ENCODE peak calls at places on chromosomes 5 and 9, in four cellular contexts. I, T, L and N are unnamed samples. For H3K4me1, the result is how much of the 10 kb centered on the place peaks cover.

GRCh38 chr5:35263266-35263665 is 33.0 kb upstream of the PRLR start:
- DNase-seq in I (no peak), T (no peak), L (no peak), N (no peak)

GRCh38 chr9:89731262-89731980 is 126.6 kb downstream of the GADD45G start:
- DNase-seq in I (no peak), T (no peak), L (no peak), N (no peak)

GRCh38 chr5:72246239-72246580 is 73.8 kb downstream of the MRPS27 start:
- DNase-seq in I (no peak), T (no peak), L (no peak), N (no peak)

GRCh38 chr5:171386006-171386671 is 1.5 kb upstream of the NPM1 start:
- DNase-seq in I (no peak), T (no peak), L (no peak), N (no peak)

GRCh38 chr5:35832757-35833156 is 23.9 kb upstream of the IL7R start:
- DNase-seq in I (no peak), T (no peak), L (no peak), N (no peak)

GRCh38 chr5:44002381-44002901 is 386.8 kb downstream of the FGF10 start:
- DNase-seq in I (no peak), T (no peak), L (peak), N (no peak)

GRCh38 chr9:133769511-133770075 is 31.4 kb upstream of the SARDH start:
- DNase-seq in I (no peak), T (peak), L (no peak), N (no peak)

GRCh38 chr5:149632311-149633251 is 51.3 kb downstream of the ARHGEF37 start:
- DNase-seq in I (no peak), T (peak), L (peak), N (peak)

GRCh38 chr9:111161015-111161415 is 122.7 kb upstream of the LPAR1 start:
- DNase-seq in I (no peak), T (no peak), L (peak), N (peak)

GRCh38 chr9:92917176-92917800 is 30.0 kb upstream of the FGD3 start:
- DNase-seq in I (no peak), T (no peak), L (no peak), N (no peak)

GRCh38 chr9:130995399-130995941 is 13.5 kb upstream of the LAMC3 start:
- DNase-seq in I (no peak), T (peak), L (peak), N (no peak)

DNA sequence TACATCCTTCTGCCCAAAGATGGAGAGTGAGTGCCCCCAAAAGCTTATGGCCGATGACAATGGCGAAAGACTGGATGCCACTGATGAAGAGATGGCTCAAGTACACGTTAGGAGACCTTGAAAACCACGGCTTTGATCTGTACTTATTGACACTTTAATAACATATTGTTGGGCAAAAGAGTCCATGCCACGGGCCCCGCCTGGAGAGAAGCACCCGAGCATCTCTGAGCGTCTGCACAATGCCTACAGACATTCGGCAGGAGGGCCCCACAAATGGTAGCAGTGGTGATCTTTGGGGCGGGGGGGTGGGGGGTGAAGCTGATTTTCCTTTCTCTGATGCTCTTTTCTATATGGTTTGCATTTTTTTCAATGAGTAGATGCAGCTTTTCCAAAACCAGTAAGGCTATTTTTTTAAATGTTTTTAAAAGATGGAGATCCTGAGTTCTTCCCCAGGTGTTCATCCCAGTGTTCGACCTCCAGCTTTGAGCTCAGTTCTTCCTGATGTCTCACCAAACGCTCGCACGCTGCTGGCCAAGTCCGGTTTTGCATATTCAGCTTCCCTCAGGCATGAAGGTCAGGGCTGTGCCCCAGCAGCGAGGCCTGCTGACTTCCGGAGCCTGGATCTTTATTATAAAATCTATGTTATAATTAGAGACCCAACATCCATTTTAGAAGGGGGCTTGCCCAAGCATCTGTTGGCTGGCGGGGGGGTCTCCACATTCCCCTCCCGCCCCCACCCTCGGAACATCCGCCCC is 34.3 kb upstream of the BARHL1 start:
- DNase-seq in I (no peak), T (no peak), L (no peak), N (no peak)
- H3K4me1 ChIP-seq in I (under half), T (under half), L (under half), N (under half)

DNA sequence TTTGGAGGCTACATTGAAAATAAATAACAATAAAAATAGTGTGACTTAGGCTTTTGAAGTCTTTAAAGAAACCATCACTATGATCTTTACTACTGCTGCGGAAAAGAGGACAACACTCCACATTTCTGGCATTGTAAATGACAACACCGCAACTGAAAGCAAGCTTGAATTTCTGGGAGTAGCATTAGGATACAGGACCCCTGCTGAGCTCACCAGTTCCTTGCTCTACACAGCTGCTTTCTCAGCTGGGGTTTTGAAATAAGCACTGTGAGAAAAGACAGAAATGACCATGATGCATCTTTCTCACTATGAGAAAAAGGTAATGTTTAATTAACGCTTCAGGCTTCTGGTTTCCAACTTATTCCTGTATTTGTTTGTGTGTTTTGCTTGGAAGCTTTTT is 168.0 kb downstream of the TAF11L14 start:
- DNase-seq in I (no peak), T (no peak), L (no peak), N (no peak)
- H3K4me1 ChIP-seq in I (under half), T (under half), L (under half), N (under half)

GRCh38 chr5:172857982-172858381 is 23.9 kb downstream of the ERGIC1 start:
- DNase-seq in I (no peak), T (no peak), L (no peak), N (no peak)

GRCh38 chr5:172858990-172859811 is 25.1 kb downstream of the ERGIC1 start:
- DNase-seq in I (no peak), T (peak), L (peak), N (no peak)

GRCh38 chr5:172856336-172856735 is 22.3 kb downstream of the ERGIC1 start:
- DNase-seq in I (no peak), T (no peak), L (no peak), N (no peak)

GRCh38 chr5:172859966-172860365 is 25.9 kb downstream of the ERGIC1 start:
- DNase-seq in I (no peak), T (no peak), L (no peak), N (no peak)

DNA sequence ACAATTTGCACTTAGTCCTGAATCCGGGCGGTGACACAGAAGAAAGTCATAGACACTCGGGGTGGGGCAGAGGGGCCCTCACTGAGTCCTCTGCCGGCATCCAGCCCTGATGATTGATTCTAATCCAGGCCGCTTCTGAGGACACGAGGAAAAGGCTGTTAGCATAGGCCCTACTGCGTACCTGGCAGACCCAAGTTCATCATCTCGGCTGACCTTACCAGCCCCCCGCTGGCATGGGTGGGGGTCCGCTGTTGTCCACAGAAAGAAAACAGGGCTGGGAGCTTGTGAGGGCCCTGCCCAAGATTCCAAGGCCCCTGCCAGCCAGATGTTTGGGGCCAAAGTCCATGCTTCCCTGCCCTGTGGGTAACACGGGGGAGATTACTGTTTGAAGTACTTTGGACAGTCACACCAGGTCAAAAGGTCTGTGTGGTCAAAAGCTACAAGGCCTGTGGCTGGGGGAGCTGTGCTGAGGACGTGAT is 24.5 kb downstream of the ERGIC1 start:
- DNase-seq in I (no peak), T (peak), L (peak), N (no peak)
- H3K4me1 ChIP-seq in I (under half), T (under half), L (half or more), N (under half)

DNA sequence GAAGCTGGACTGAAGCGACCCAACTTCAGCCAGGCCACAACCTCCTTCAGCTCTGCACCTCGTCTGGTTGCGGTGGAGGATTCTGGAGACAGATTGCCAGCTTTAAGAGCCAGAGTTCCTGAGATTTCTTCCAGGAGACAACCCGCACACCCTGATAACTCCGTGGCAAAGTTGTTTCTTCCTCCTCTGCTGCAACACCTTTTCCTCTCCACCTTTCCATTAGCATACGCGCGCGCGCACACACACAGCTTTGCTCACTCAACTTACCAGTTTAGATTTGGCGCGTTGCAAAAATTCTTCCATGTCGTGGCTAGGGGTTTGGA is 292 bp downstream of the PRUNE2 start:
- DNase-seq in I (no peak), T (no peak), L (no peak), N (no peak)
- H3K4me1 ChIP-seq in I (under half), T (under half), L (under half), N (under half)

DNA sequence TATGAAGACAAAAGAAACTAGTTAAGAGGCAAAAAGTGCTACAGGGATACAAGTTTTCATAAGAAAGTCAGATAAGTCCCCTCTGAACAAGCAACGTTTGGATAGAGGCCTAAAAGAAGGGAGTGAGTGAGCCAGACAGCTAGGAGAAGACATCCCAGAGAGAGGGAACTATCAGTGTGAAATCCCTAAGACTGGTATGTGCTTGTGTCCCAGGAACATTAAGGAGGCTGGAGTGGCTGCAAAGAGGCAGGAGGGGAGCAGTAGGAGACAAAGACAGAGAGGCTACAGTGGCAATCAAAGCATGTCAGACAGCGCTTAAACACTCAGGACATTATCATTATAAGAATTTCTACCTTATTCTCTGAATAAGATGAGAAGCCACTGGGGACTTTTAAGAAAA is 139.1 kb upstream of the STK32A start:
- DNase-seq in I (no peak), T (no peak), L (no peak), N (no peak)
- H3K4me1 ChIP-seq in I (under half), T (under half), L (under half), N (under half)